ENCODE peak calls at places on chromosome 10, in seven cellular contexts. H is Right ventricle myocardium superior, Y is GM13976, U is NCI-H460, P is prostate gland, V is C1 segment of cervical spinal cord, E is HCEC 1CT. K is an unnamed sample.

GRCh38 chr10:129794056-129794455 is 170.0 kb downstream of the EBF3 start:
- DNase-seq in H (no peak), Y (no peak), U (no peak), P (no peak), V (no peak), E (no peak), K (no peak)

GRCh38 chr10:122363311-122363710 is 11.2 kb upstream of the PLEKHA1 start:
- DNase-seq in H (no peak), Y (no peak), U (no peak), P (no peak), V (no peak), E (peak), K (no peak)

GRCh38 chr10:75261813-75262725 is 26.3 kb upstream of the COMTD1 start:
- DNase-seq in H (no peak), Y (no peak), U (no peak), P (no peak), V (no peak), E (no peak), K (no peak)

GRCh38 chr10:121764241-121764942 is 163.4 kb downstream of the ATE1 start:
- DNase-seq in H (no peak), Y (no peak), U (no peak), P (peak), V (no peak), E (no peak), K (no peak)

GRCh38 chr10:100746413-100746931 is 1.1 kb downstream of the PAX2 start:
- DNase-seq in H (no peak), Y (no peak), U (no peak), P (no peak), V (no peak), E (no peak), K (no peak)

GRCh38 chr10:4596951-4597350 is 229.1 kb upstream of the AKR1E2 start:
- DNase-seq in H (no peak), Y (no peak), U (no peak), P (no peak), V (no peak), E (no peak), K (no peak)

GRCh38 chr10:91051834-91052233 is 130.9 kb upstream of the ANKRD1 start:
- DNase-seq in H (peak), Y (no peak), U (no peak), P (peak), V (peak), E (no peak), K (no peak)

GRCh38 chr10:79905322-79906314 is 43.3 kb downstream of the SFTPD start:
- DNase-seq in H (no peak), Y (no peak), U (no peak), P (no peak), V (no peak), E (peak), K (no peak)

GRCh38 chr10:34364253-34365037 is 450.7 kb downstream of the PARD3 start:
- DNase-seq in H (no peak), Y (no peak), U (no peak), P (no peak), V (no peak), E (peak), K (no peak)

K was measured in left lobe of liver.